ENCODE peak calls at places on chromosome 14, in ten cellular contexts. K is ascending aorta; V is ovary; P is CD8-positive, alpha-beta T cell; M is fibroblast of villous mesenchyme; I is fibroblast of pulmonary artery; T is choroid plexus epithelial cell; F is esophagus squamous epithelium; S is Peyer's patch; B is BE2C. Q is an unnamed sample.

GRCh38 chr14:56487761-56488160 is 91.8 kb upstream of the TMEM260 start:
- DNase-seq in K (no peak), V (no peak), P (no peak), M (peak; percentile 27), I (peak; percentile 18), T (peak; percentile 68), F (no peak), S (no peak), B (no peak), Q (no peak)

GRCh38 chr14:44154889-44155288 is 352.2 kb downstream of the FSCB start:
- DNase-seq in K (no peak), V (no peak), P (no peak), M (no peak), I (no peak), T (no peak), F (no peak), S (no peak), B (no peak), Q (no peak)

GRCh38 chr14:59126714-59127436 is 61.6 kb upstream of the DAAM1 start:
- DNase-seq in K (no peak), V (peak; percentile 21), P (no peak), M (peak; percentile 67), I (peak; percentile 80), T (peak; percentile 73), F (no peak), S (no peak), B (peak; percentile 11), Q (peak; percentile 43)

GRCh38 chr14:100155049-100155621 is 4.3 kb downstream of the DEGS2 start:
- DNase-seq in K (no peak), V (no peak), P (no peak), M (peak; percentile 6), I (peak; percentile 26), T (peak; percentile 33), F (no peak), S (no peak), B (peak; percentile 56), Q (no peak)

GRCh38 chr14:65927871-65928270 is 515.3 kb downstream of the FUT8 start:
- DNase-seq in K (no peak), V (no peak), P (peak; percentile 77), M (no peak), I (no peak), T (no peak), F (no peak), S (peak; percentile 56), B (no peak), Q (peak; percentile 71)

GRCh38 chr14:60647837-60648168 is 1.5 kb downstream of the SIX1 start:
- DNase-seq in K (no peak), V (no peak), P (no peak), M (no peak), I (no peak), T (no peak), F (no peak), S (no peak), B (no peak), Q (no peak)

GRCh38 chr14:31770271-31770670 is 209.1 kb downstream of the NUBPL start:
- DNase-seq in K (no peak), V (no peak), P (no peak), M (no peak), I (peak; percentile 48), T (peak; percentile 46), F (no peak), S (no peak), B (no peak), Q (no peak)

GRCh38 chr14:88834883-88835431 is 10.5 kb downstream of the TTC8 start:
- DNase-seq in K (no peak), V (no peak), P (no peak), M (peak; percentile 41), I (peak; percentile 37), T (peak; percentile 80), F (no peak), S (no peak), B (no peak), Q (no peak)

GRCh38 chr14:23694085-23694975 is 58.2 kb downstream of the DHRS2 start:
- DNase-seq in K (no peak), V (no peak), P (no peak), M (peak; percentile 52), I (peak; percentile 57), T (peak; percentile 60), F (no peak), S (no peak), B (no peak), Q (no peak)

GRCh38 chr14:105102361-105102760 is 37.1 kb upstream of the GPR132 start:
- DNase-seq in K (peak; percentile 38), V (no peak), P (no peak), M (no peak), I (no peak), T (no peak), F (no peak), S (no peak), B (no peak), Q (no peak)

GRCh38 chr14:65723348-65723747 is 310.8 kb downstream of the FUT8 start:
- DNase-seq in K (no peak), V (no peak), P (no peak), M (no peak), I (no peak), T (no peak), F (no peak), S (no peak), B (no peak), Q (peak; percentile 55)

GRCh38 chr14:93059917-93060545 is 55.7 kb downstream of the ITPK1 start:
- DNase-seq in K (no peak), V (no peak), P (peak; percentile 37), M (no peak), I (no peak), T (no peak), F (no peak), S (no peak), B (no peak), Q (peak; percentile 34)

GRCh38 chr14:78519863-78520262 is 349.7 kb downstream of the NRXN3 start:
- DNase-seq in K (no peak), V (no peak), P (no peak), M (peak; percentile 2), I (peak; percentile 18), T (peak; percentile 14), F (no peak), S (no peak), B (no peak), Q (peak; percentile 54)

GRCh38 chr14:59474172-59474571 is 9.0 kb upstream of the GPR135 start:
- DNase-seq in K (no peak), V (no peak), P (no peak), M (no peak), I (peak; percentile 76), T (peak; percentile 85), F (no peak), S (no peak), B (no peak), Q (no peak)

GRCh38 chr14:50082784-50083466 is 33.4 kb downstream of the VCPKMT start:
- DNase-seq in K (no peak), V (no peak), P (peak; percentile 92), M (no peak), I (no peak), T (peak; percentile 70), F (no peak), S (peak; percentile 85), B (no peak), Q (no peak)
- H3K4me3 ChIP-seq in K (no peak overlapping the region), V (no peak overlapping the region), P (peak overlapping the region; percentile 36), M (no peak overlapping the region), I (no peak overlapping the region), T (no peak overlapping the region), F (no peak overlapping the region), S (no peak overlapping the region), B (no peak overlapping the region), Q (no peak overlapping the region)

GRCh38 chr14:52950410-52950897 is 396 bp downstream of the FERMT2 start:
- DNase-seq in K (peak; percentile 84), V (peak; percentile 74), P (peak; percentile 25), M (peak; percentile 44), I (peak; percentile 47), T (peak; percentile 42), F (no peak), S (no peak), B (peak; percentile 70), Q (no peak)

GRCh38 chr14:52948836-52949235 is 2.0 kb downstream of the FERMT2 start:
- DNase-seq in K (no peak), V (no peak), P (no peak), M (no peak), I (no peak), T (no peak), F (no peak), S (no peak), B (no peak), Q (no peak)

GRCh38 chr14:52949249-52949648 is 1.6 kb downstream of the FERMT2 start:
- DNase-seq in K (no peak), V (no peak), P (no peak), M (no peak), I (no peak), T (no peak), F (no peak), S (no peak), B (no peak), Q (no peak)

GRCh38 chr14:52949711-52950409 is 990 bp downstream of the FERMT2 start:
- DNase-seq in K (no peak), V (peak; percentile 39), P (no peak), M (peak; percentile 62), I (peak; percentile 59), T (peak; percentile 70), F (no peak), S (no peak), B (peak; percentile 29), Q (no peak)

DNA sequence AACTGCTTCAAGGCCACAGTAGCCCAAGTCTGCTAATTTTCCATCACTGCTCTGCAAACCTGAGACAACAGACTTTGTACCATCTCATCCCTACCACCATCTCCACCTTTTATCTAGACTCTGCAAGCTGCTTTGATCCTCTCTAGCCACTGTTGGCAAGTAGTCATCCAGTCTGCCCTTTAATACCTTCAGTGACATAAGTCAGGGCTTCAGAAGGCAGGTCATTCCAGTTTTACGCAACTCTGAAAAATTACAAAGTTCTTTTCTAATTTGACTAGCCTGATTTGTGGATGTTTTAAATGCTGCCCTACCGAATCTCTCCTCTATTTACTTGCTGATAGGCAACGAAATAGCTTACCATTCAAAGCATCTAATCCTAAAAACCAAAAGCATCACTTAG is 2.8 kb downstream of the FERMT2 start:
- DNase-seq in K (no peak), V (no peak), P (no peak), M (no peak), I (no peak), T (no peak), F (no peak), S (no peak), B (no peak), Q (no peak)
- H3K4me3 ChIP-seq in K (peak overlapping the region; percentile 87), V (peak overlapping the region; percentile 3), P (no peak overlapping the region), M (peak overlapping the region; percentile 73), I (peak overlapping the region; percentile 99), T (peak overlapping the region; percentile 79), F (no peak overlapping the region), S (no peak overlapping the region), B (peak overlapping the region; percentile 87), Q (no peak overlapping the region)

DNA sequence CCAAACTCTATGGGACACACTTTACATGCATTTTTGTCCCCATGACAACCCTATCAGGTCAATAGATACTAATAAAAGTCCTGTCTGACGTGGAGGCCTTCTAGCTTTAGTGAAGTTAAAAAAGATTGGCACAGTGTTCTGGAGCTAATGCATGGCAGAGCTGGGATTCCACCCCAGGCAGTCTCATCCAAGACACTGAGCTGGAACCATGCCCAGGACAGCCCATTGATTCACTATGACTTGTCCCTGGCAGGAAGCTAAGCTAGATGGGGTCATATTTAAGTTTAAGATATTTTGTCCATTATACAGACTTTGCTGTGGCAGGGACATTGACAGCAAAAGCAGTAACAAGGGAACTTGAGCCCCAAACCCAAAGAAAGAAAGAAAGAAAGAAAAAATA is 28.1 kb downstream of the TTC6 start:
- DNase-seq in K (no peak), V (no peak), P (no peak), M (no peak), I (peak; percentile 64), T (peak; percentile 71), F (no peak), S (no peak), B (no peak), Q (no peak)
- H3K4me3 ChIP-seq in K (no peak overlapping the region), V (no peak overlapping the region), P (no peak overlapping the region), M (no peak overlapping the region), I (no peak overlapping the region), T (no peak overlapping the region), F (no peak overlapping the region), S (no peak overlapping the region), B (no peak overlapping the region), Q (no peak overlapping the region)

GRCh38 chr14:38252066-38252710 is 3.7 kb downstream of the CLEC14A start:
- DNase-seq in K (no peak), V (no peak), P (no peak), M (no peak), I (no peak), T (no peak), F (no peak), S (no peak), B (no peak), Q (no peak)
- H3K4me3 ChIP-seq in K (no peak overlapping the region), V (no peak overlapping the region), P (no peak overlapping the region), M (no peak overlapping the region), I (no peak overlapping the region), T (no peak overlapping the region), F (peak overlapping the region; percentile 7), S (no peak overlapping the region), B (no peak overlapping the region), Q (no peak overlapping the region)

Q was measured in Jurkat, Clone E6-1.